ENCODE peak calls at places on chromosome 4, in seven cellular contexts. T, M, O, Q, R, Z and I are unnamed samples.

GRCh38 chr4:23931489-23931830 is 41.6 kb upstream of the PPARGC1A start:
- DNase-seq in O (no peak), T (no peak), R (no peak), M (no peak), Q (no peak), Z (no peak), I (no peak)

GRCh38 chr4:38526412-38526811 is 137.6 kb upstream of the KLF3 start:
- DNase-seq in T (no peak), M (no peak), Z (no peak), R (peak; percentile 4), Q (no peak), O (no peak), I (no peak)

GRCh38 chr4:133839326-133839725 is 362.3 kb downstream of the PABPC4L start:
- DNase-seq in Q (no peak), M (no peak), T (no peak), Z (no peak), R (no peak), O (no peak), I (no peak)

GRCh38 chr4:123892997-123893745 is 496.6 kb downstream of the SPRY1 start:
- DNase-seq in T (no peak), Q (no peak), Z (no peak), M (no peak), O (no peak), R (peak; percentile 86), I (no peak)

GRCh38 chr4:92235741-92236140 is 68.0 kb upstream of the GRID2 start:
- DNase-seq in T (no peak), R (no peak), Q (no peak), M (no peak), Z (no peak), O (no peak), I (no peak)

GRCh38 chr4:1656986-1657385 is 27.1 kb downstream of the FAM53A start:
- DNase-seq in Q (no peak), O (no peak), T (no peak), Z (no peak), M (no peak), R (no peak), I (no peak)

GRCh38 chr4:182190306-182190705 is 52.9 kb upstream of the TENM3 start:
- DNase-seq in T (no peak), Q (no peak), R (no peak), Z (no peak), M (no peak), O (no peak), I (no peak)

GRCh38 chr4:9947168-9948062 is 73.9 kb downstream of the SLC2A9 start:
- DNase-seq in T (no peak), O (no peak), Z (no peak), Q (peak; percentile 22), R (no peak), M (no peak), I (no peak)

GRCh38 chr4:40530961-40531635 is 98.6 kb downstream of the RBM47 start:
- DNase-seq in Z (no peak), M (no peak), T (no peak), O (peak; percentile 48), R (no peak), Q (no peak), I (no peak)

GRCh38 chr4:105179539-105180401 is 33.1 kb downstream of the TET2 start:
- DNase-seq in Z (no peak), R (peak; percentile 46), M (no peak), O (no peak), T (no peak), Q (no peak), I (no peak)

GRCh38 chr4:139392797-139393196 is 61.1 kb upstream of the RAB33B start:
- DNase-seq in M (no peak), R (no peak), T (no peak), Z (no peak), O (no peak), Q (no peak), I (no peak)

GRCh38 chr4:122041312-122041711 is 89.5 kb upstream of the TRPC3 start:
- DNase-seq in R (no peak), T (no peak), Z (no peak), O (no peak), Q (no peak), M (no peak), I (no peak)

GRCh38 chr4:2843909-2844584 is 403 bp downstream of the ADD1 start:
- DNase-seq in T (no peak), M (no peak), R (no peak), Z (peak; percentile 56), Q (no peak), O (no peak), I (no peak)

GRCh38 chr4:17468638-17469221 is 43.2 kb downstream of the QDPR start:
- DNase-seq in Q (no peak), O (peak; percentile 52), M (peak; percentile 53), Z (peak; percentile 21), T (peak; percentile 12), R (peak; percentile 13), I (no peak)

GRCh38 chr4:78720151-78720726 is 55.9 kb upstream of the BMP2K start:
- DNase-seq in Z (no peak), Q (no peak), M (no peak), R (no peak), T (no peak), O (peak; percentile 50), I (no peak)

GRCh38 chr4:117429061-117429460 is 343.7 kb upstream of the TRAM1L1 start:
- DNase-seq in Q (peak; percentile 51), T (no peak), O (no peak), Z (peak; percentile 44), M (no peak), R (no peak), I (no peak)

GRCh38 chr4:48255130-48255958 is 14.3 kb downstream of the TEC start:
- DNase-seq in O (peak; percentile 90), Z (no peak), R (no peak), M (no peak), T (no peak), Q (no peak), I (no peak)

GRCh38 chr4:99945718-99946345 is 586 bp downstream of the DNAJB14 start:
- DNase-seq in Z (peak; percentile 60), T (no peak), O (peak; percentile 44), Q (no peak), M (peak; percentile 37), R (peak; percentile 44), I (no peak)

GRCh38 chr4:151484396-151485102 is 75.6 kb downstream of the FHIP1A start:
- DNase-seq in Z (peak; percentile 36), R (peak; percentile 38), T (peak; percentile 38), M (no peak), O (no peak), Q (no peak), I (no peak)

GRCh38 chr4:81757706-81758105 is 286.0 kb upstream of the RASGEF1B start:
- DNase-seq in R (no peak), T (no peak), O (no peak), M (no peak), Z (no peak), Q (no peak), I (no peak)

GRCh38 chr4:80385397-80386280 is 50.1 kb downstream of the CFAP299 start:
- DNase-seq in M (no peak), T (no peak), R (no peak), Q (no peak), O (no peak), Z (no peak), I (no peak)
- TF ChIP-seq SP1 in M (no peak), T (no peak), R (no peak), Q (no peak), O (no peak), Z (no peak), I (no peak)

GRCh38 chr4:143617994-143618679 is 82.3 kb downstream of the FREM3 start:
- DNase-seq in Z (no peak), M (no peak), T (no peak), Q (no peak), O (no peak), R (no peak), I (no peak)
- TF ChIP-seq SP1 in Z (no peak), M (no peak), T (no peak), Q (no peak), O (no peak), R (no peak), I (no peak)

GRCh38 chr4:145907363-145907762 is 31.3 kb downstream of the ZNF827 start:
- DNase-seq in O (no peak), T (no peak), Z (no peak), M (no peak), R (no peak), Q (no peak), I (no peak)
- TF ChIP-seq SP1 in O (no peak), T (no peak), Z (no peak), M (no peak), R (no peak), Q (no peak), I (no peak)

GRCh38 chr4:6472387-6473263 is at the start of gene PPP2R2C:
- DNase-seq in O (peak; percentile 72), Q (peak; percentile 59), R (no peak), Z (peak; percentile 33), T (no peak), M (peak; percentile 67), I (no peak)

GRCh38 chr4:6474705-6475457 is 2.5 kb upstream of the PPP2R2C start:
- DNase-seq in Q (peak; percentile 35), O (no peak), Z (no peak), M (no peak), T (no peak), R (no peak), I (no peak)

GRCh38 chr4:6472008-6472386 is 417 bp downstream of the PPP2R2C start:
- DNase-seq in R (no peak), Q (peak; percentile 56), O (no peak), T (no peak), M (no peak), Z (no peak), I (no peak)

GRCh38 chr4:6474053-6474568 is 1.7 kb upstream of the PPP2R2C start:
- DNase-seq in T (no peak), Q (peak; percentile 60), M (peak; percentile 59), Z (peak; percentile 54), R (peak; percentile 12), O (peak; percentile 55), I (no peak)

GRCh38 chr4:6473264-6474052 is 1.0 kb upstream of the PPP2R2C start:
- DNase-seq in Z (no peak), Q (peak; percentile 46), R (no peak), T (no peak), O (no peak), M (no peak), I (no peak)
- TF ChIP-seq SP1 in Z (no peak), Q (no peak), R (no peak), T (no peak), O (no peak), M (no peak), I (no peak)

DNA sequence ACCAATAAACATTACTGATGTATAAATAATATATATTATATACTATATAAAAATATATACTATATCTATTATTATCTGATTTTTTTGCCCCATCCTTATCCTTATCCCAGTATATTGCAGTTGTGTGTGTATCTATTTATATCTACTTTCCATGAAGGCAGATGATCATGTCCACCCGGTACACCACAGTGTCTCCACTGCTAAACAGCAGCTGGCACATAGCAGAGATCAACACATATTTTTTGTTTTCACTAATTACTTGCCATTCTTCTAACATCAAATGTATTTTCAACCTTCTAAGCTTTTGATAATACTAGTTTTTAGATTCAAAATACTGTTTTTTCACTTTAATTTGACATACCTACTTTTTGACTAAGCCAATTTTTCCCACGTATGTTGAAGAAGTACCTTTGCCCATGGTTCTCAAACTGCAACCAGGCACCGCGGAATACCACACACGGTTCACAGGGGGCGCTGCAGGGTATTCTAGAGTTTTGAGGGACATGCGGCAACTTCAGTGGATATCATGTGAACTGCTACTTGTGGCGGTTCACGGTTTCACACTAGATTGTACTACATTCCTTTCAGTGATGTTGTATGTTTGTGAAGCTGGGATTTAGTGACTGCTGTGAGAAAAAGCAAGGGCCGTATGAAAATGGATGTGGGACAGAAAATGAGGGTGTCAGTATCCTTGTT is 182.5 kb upstream of the NPY2R start:
- DNase-seq in R (peak; percentile 48), Z (peak; percentile 81), M (peak; percentile 66), T (peak; percentile 65), Q (peak; percentile 83), O (peak; percentile 16), I (no peak)
- TF ChIP-seq SP1 in R (no peak), Z (no peak), M (no peak), T (no peak), Q (no peak), O (no peak), I (no peak)